ENCODE peak calls at places on chromosomes 2 and 18, in seven cellular contexts. One of them, this sample, is unnamed.

GRCh38 chr2:144402282-144402681 is 117.6 kb downstream of the ZEB2 start:
- DNase-seq in AG10803: peak; percentile 35
- DNase-seq in A549: no peak
- DNase-seq in upper lobe of right lung: peak; percentile 63
- DNase-seq in stomach: no peak
- DNase-seq in dorsolateral prefrontal cortex: no peak
- DNase-seq in cardiac fibroblast: no peak
- DNase-seq in this sample: no peak

GRCh38 chr2:66472225-66472843 is 37.4 kb downstream of the MEIS1 start:
- DNase-seq in A549: no peak
- DNase-seq in cardiac fibroblast: no peak
- DNase-seq in stomach: no peak
- DNase-seq in upper lobe of right lung: no peak
- DNase-seq in dorsolateral prefrontal cortex: no peak
- DNase-seq in AG10803: no peak
- DNase-seq in this sample: no peak

GRCh38 chr18:63412949-63413348 is 9.3 kb downstream of the VPS4B start:
- DNase-seq in dorsolateral prefrontal cortex: no peak
- DNase-seq in cardiac fibroblast: no peak
- DNase-seq in A549: no peak
- DNase-seq in AG10803: no peak
- DNase-seq in upper lobe of right lung: no peak
- DNase-seq in stomach: no peak
- DNase-seq in this sample: peak; percentile 7

GRCh38 chr2:157486596-157487270 is 42.8 kb upstream of the CYTIP start:
- DNase-seq in cardiac fibroblast: peak; percentile 54
- DNase-seq in upper lobe of right lung: no peak
- DNase-seq in AG10803: peak; percentile 14
- DNase-seq in A549: no peak
- DNase-seq in stomach: no peak
- DNase-seq in dorsolateral prefrontal cortex: no peak
- DNase-seq in this sample: peak; percentile 61

GRCh38 chr2:129768485-129769258 is 210.8 kb upstream of the RAB6C start:
- DNase-seq in AG10803: no peak
- DNase-seq in A549: no peak
- DNase-seq in cardiac fibroblast: no peak
- DNase-seq in upper lobe of right lung: no peak
- DNase-seq in stomach: no peak
- DNase-seq in dorsolateral prefrontal cortex: no peak
- DNase-seq in this sample: no peak

GRCh38 chr18:26307161-26307773 is 81.0 kb downstream of the TAF4B start:
- DNase-seq in stomach: no peak
- DNase-seq in upper lobe of right lung: no peak
- DNase-seq in AG10803: peak; percentile 61
- DNase-seq in A549: peak; percentile 68
- DNase-seq in dorsolateral prefrontal cortex: no peak
- DNase-seq in cardiac fibroblast: peak; percentile 81
- DNase-seq in this sample: peak; percentile 39

GRCh38 chr18:48412339-48412929 is 3.3 kb upstream of the ZBTB7C start:
- DNase-seq in upper lobe of right lung: no peak
- DNase-seq in A549: peak; percentile 61
- DNase-seq in cardiac fibroblast: peak; percentile 45
- DNase-seq in AG10803: peak; percentile 21
- DNase-seq in stomach: no peak
- DNase-seq in dorsolateral prefrontal cortex: no peak
- DNase-seq in this sample: peak; percentile 52

GRCh38 chr2:187055463-187055862 is 206.5 kb upstream of the ZSWIM2 start:
- DNase-seq in cardiac fibroblast: peak; percentile 37
- DNase-seq in upper lobe of right lung: no peak
- DNase-seq in dorsolateral prefrontal cortex: no peak
- DNase-seq in A549: no peak
- DNase-seq in AG10803: peak; percentile 8
- DNase-seq in stomach: no peak
- DNase-seq in this sample: peak; percentile 25

GRCh38 chr2:17780546-17780945 is 26.6 kb downstream of the GEN1 start:
- DNase-seq in A549: no peak
- DNase-seq in stomach: no peak
- DNase-seq in cardiac fibroblast: no peak
- DNase-seq in AG10803: peak; percentile 18
- DNase-seq in upper lobe of right lung: no peak
- DNase-seq in dorsolateral prefrontal cortex: no peak
- DNase-seq in this sample: no peak

GRCh38 chr2:217797661-217798069 is 205.1 kb downstream of the TNS1 start:
- DNase-seq in AG10803: no peak
- DNase-seq in upper lobe of right lung: no peak
- DNase-seq in A549: no peak
- DNase-seq in stomach: peak; percentile 75
- DNase-seq in cardiac fibroblast: no peak
- DNase-seq in dorsolateral prefrontal cortex: no peak
- DNase-seq in this sample: no peak

GRCh38 chr18:68826111-68826510 is 28.2 kb downstream of the CCDC102B start:
- DNase-seq in upper lobe of right lung: no peak
- DNase-seq in stomach: no peak
- DNase-seq in cardiac fibroblast: peak; percentile 29
- DNase-seq in dorsolateral prefrontal cortex: no peak
- DNase-seq in AG10803: peak; percentile 84
- DNase-seq in A549: no peak
- DNase-seq in this sample: peak; percentile 50

GRCh38 chr18:13621886-13622619 is 104.3 kb downstream of the FAM210A start:
- DNase-seq in cardiac fibroblast: no peak
- DNase-seq in AG10803: no peak
- DNase-seq in dorsolateral prefrontal cortex: no peak
- DNase-seq in stomach: no peak
- DNase-seq in upper lobe of right lung: no peak
- DNase-seq in A549: no peak
- DNase-seq in this sample: no peak

GRCh38 chr18:63099848-63100625 is 219.5 kb downstream of the BCL2 start:
- DNase-seq in dorsolateral prefrontal cortex: no peak
- DNase-seq in A549: no peak
- DNase-seq in AG10803: no peak
- DNase-seq in cardiac fibroblast: no peak
- DNase-seq in stomach: no peak
- DNase-seq in upper lobe of right lung: no peak
- DNase-seq in this sample: no peak

GRCh38 chr2:26595146-26595545 is 46.0 kb downstream of the CIB4 start:
- DNase-seq in stomach: no peak
- DNase-seq in cardiac fibroblast: no peak
- DNase-seq in upper lobe of right lung: peak; percentile 13
- DNase-seq in AG10803: no peak
- DNase-seq in dorsolateral prefrontal cortex: no peak
- DNase-seq in A549: no peak
- DNase-seq in this sample: no peak

GRCh38 chr2:144453486-144454158 is 66.3 kb downstream of the ZEB2 start:
- DNase-seq in cardiac fibroblast: peak; percentile 75
- DNase-seq in A549: no peak
- DNase-seq in dorsolateral prefrontal cortex: no peak
- DNase-seq in AG10803: peak; percentile 60
- DNase-seq in stomach: no peak
- DNase-seq in upper lobe of right lung: no peak
- DNase-seq in this sample: peak; percentile 45

GRCh38 chr2:39920318-39920775 is 141.3 kb upstream of the THUMPD2 start:
- DNase-seq in stomach: no peak
- DNase-seq in A549: no peak
- DNase-seq in dorsolateral prefrontal cortex: no peak
- DNase-seq in AG10803: no peak
- DNase-seq in upper lobe of right lung: no peak
- DNase-seq in cardiac fibroblast: no peak
- DNase-seq in this sample: no peak

GRCh38 chr2:172701250-172701649 is 34.4 kb upstream of the RAPGEF4 start:
- DNase-seq in dorsolateral prefrontal cortex: no peak
- DNase-seq in cardiac fibroblast: peak; percentile 89
- DNase-seq in upper lobe of right lung: no peak
- DNase-seq in A549: no peak
- DNase-seq in AG10803: peak; percentile 80
- DNase-seq in stomach: no peak
- DNase-seq in this sample: peak; percentile 86

GRCh38 chr18:45107425-45107824 is 426.7 kb downstream of the SETBP1 start:
- DNase-seq in dorsolateral prefrontal cortex: no peak
- DNase-seq in cardiac fibroblast: peak; percentile 81
- DNase-seq in upper lobe of right lung: no peak
- DNase-seq in stomach: no peak
- DNase-seq in AG10803: peak; percentile 93
- DNase-seq in A549: no peak
- DNase-seq in this sample: peak; percentile 10

GRCh38 chr2:120013569-120014223 is 819 bp downstream of the EPB41L5 start:
- DNase-seq in stomach: no peak
- DNase-seq in cardiac fibroblast: peak; percentile 15
- DNase-seq in AG10803: no peak
- DNase-seq in A549: no peak
- DNase-seq in upper lobe of right lung: peak; percentile 74
- DNase-seq in dorsolateral prefrontal cortex: no peak
- DNase-seq in this sample: peak; percentile 7

GRCh38 chr2:108575132-108575966 is 41.1 kb downstream of the LIMS1 start:
- DNase-seq in upper lobe of right lung: no peak
- DNase-seq in dorsolateral prefrontal cortex: no peak
- DNase-seq in A549: peak; percentile 25
- DNase-seq in AG10803: peak; percentile 89
- DNase-seq in cardiac fibroblast: peak; percentile 89
- DNase-seq in stomach: no peak
- DNase-seq in this sample: peak; percentile 74

GRCh38 chr2:230849633-230850357 is 14.9 kb upstream of the ITM2C start:
- DNase-seq in AG10803: no peak
- DNase-seq in stomach: peak; percentile 72
- DNase-seq in A549: peak; percentile 52
- DNase-seq in upper lobe of right lung: peak; percentile 78
- DNase-seq in dorsolateral prefrontal cortex: no peak
- DNase-seq in cardiac fibroblast: peak; percentile 47
- DNase-seq in this sample: peak; percentile 42

GRCh38 chr2:36696533-36696932 is at the start of gene VIT:
- DNase-seq in dorsolateral prefrontal cortex: no peak
- DNase-seq in AG10803: peak; percentile 69
- DNase-seq in A549: no peak
- DNase-seq in cardiac fibroblast: peak; percentile 41
- DNase-seq in upper lobe of right lung: no peak
- DNase-seq in stomach: no peak
- DNase-seq in this sample: peak; percentile 39

GRCh38 chr2:36697424-36698066 is 1.0 kb downstream of the VIT start:
- DNase-seq in stomach: no peak
- DNase-seq in dorsolateral prefrontal cortex: no peak
- DNase-seq in A549: no peak
- DNase-seq in AG10803: peak; percentile 49
- DNase-seq in upper lobe of right lung: no peak
- DNase-seq in cardiac fibroblast: no peak
- DNase-seq in this sample: no peak

GRCh38 chr2:36693825-36694224 is 2.7 kb upstream of the VIT start:
- DNase-seq in dorsolateral prefrontal cortex: no peak
- DNase-seq in cardiac fibroblast: no peak
- DNase-seq in AG10803: no peak
- DNase-seq in upper lobe of right lung: no peak
- DNase-seq in stomach: no peak
- DNase-seq in A549: no peak
- DNase-seq in this sample: no peak

GRCh38 chr2:36698978-36699377 is 2.5 kb downstream of the VIT start:
- DNase-seq in cardiac fibroblast: peak; percentile 52
- DNase-seq in stomach: no peak
- DNase-seq in dorsolateral prefrontal cortex: no peak
- DNase-seq in A549: no peak
- DNase-seq in upper lobe of right lung: no peak
- DNase-seq in AG10803: peak; percentile 74
- DNase-seq in this sample: no peak

DNA sequence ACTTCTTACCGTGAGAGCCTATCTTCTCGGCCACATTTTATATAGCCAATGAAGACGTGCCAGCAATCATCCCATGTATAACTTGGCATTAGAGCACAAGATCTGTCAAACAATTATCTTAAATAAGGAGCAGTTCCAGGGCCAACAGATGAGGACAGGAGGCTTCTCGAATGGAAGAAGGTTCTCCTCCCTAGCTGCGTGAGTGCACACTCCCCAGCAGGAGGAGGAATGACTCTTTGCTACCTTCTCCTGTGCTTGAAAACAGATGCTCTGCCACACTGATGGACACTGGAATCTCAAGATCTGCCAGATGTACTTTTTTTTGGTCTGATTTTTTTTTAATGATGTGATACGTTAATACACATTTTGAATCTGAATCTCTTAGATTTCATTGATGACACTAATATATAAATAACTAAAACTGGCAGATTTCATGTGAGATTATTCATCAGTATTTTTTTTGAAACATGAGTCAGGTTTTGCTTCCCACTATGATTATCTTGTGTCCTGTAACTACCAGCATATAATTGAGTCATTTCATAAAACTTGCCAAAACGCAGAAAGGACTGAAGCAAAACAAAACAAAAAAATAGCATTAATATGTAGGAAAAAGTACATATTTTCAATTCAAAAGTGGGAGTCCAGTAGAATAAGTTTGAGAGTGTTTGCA is 626 bp upstream of the VIT start:
- DNase-seq in AG10803: peak; percentile 78
- DNase-seq in dorsolateral prefrontal cortex: no peak
- DNase-seq in A549: peak; percentile 45
- DNase-seq in stomach: no peak
- DNase-seq in cardiac fibroblast: peak; percentile 80
- DNase-seq in upper lobe of right lung: no peak
- DNase-seq in this sample: peak; percentile 59
- TF ChIP-seq CTCF in AG10803: peak; percentile 80
- TF ChIP-seq CTCF in dorsolateral prefrontal cortex: no peak
- TF ChIP-seq CTCF in A549: no peak
- TF ChIP-seq CTCF in stomach: no peak
- TF ChIP-seq CTCF in cardiac fibroblast: peak; percentile 51
- TF ChIP-seq CTCF in upper lobe of right lung: no peak
- TF ChIP-seq CTCF in this sample: peak; percentile 68

DNA sequence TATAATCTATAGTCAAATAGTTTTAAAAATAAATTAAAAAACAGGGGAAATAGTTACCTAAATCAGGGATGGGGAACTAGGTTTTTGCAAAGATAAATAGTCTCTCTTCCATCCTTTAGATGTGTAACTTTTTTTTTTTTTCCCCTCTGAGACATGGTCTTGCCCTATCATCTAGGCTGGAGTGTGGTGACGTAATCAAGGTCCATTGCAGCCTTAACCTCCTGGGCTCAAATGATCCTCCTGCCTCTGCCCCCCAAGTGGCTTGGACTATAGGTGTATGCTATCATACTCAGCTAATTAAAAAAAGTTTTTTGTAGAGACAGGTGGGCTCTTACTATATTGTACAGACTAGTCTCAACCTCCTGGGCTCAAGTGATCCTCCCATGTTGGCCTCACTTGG is 316.5 kb downstream of the CCDC85A start:
- DNase-seq in cardiac fibroblast: no peak
- DNase-seq in dorsolateral prefrontal cortex: no peak
- DNase-seq in AG10803: no peak
- DNase-seq in stomach: no peak
- DNase-seq in upper lobe of right lung: no peak
- DNase-seq in A549: no peak
- DNase-seq in this sample: no peak
- H3K4me3 ChIP-seq in cardiac fibroblast: no peak overlapping the region
- H3K4me3 ChIP-seq in dorsolateral prefrontal cortex: no peak overlapping the region
- H3K4me3 ChIP-seq in AG10803: no peak overlapping the region
- H3K4me3 ChIP-seq in stomach: no peak overlapping the region
- H3K4me3 ChIP-seq in upper lobe of right lung: no peak overlapping the region
- H3K4me3 ChIP-seq in A549: no peak overlapping the region
- H3K4me3 ChIP-seq in this sample: no peak overlapping the region

GRCh38 chr2:103159018-103159417 is 397.2 kb downstream of the TMEM182 start:
- DNase-seq in A549: no peak
- DNase-seq in dorsolateral prefrontal cortex: no peak
- DNase-seq in stomach: no peak
- DNase-seq in upper lobe of right lung: no peak
- DNase-seq in cardiac fibroblast: no peak
- DNase-seq in AG10803: no peak
- DNase-seq in this sample: no peak
- TF ChIP-seq CTCF in A549: no peak
- TF ChIP-seq CTCF in dorsolateral prefrontal cortex: no peak
- TF ChIP-seq CTCF in stomach: no peak
- TF ChIP-seq CTCF in upper lobe of right lung: no peak
- TF ChIP-seq CTCF in cardiac fibroblast: no peak
- TF ChIP-seq CTCF in AG10803: no peak
- TF ChIP-seq CTCF in this sample: no peak

GRCh38 chr18:9916067-9916684 is 2.4 kb downstream of the VAPA start:
- DNase-seq in dorsolateral prefrontal cortex: no peak
- DNase-seq in upper lobe of right lung: no peak
- DNase-seq in AG10803: peak; percentile 36
- DNase-seq in A549: no peak
- DNase-seq in stomach: no peak
- DNase-seq in cardiac fibroblast: peak; percentile 56
- DNase-seq in this sample: no peak
- H3K4me3 ChIP-seq in dorsolateral prefrontal cortex: peak overlapping the region; percentile 91
- H3K4me3 ChIP-seq in upper lobe of right lung: peak overlapping the region; percentile 90
- H3K4me3 ChIP-seq in AG10803: peak overlapping the region; percentile 77
- H3K4me3 ChIP-seq in A549: peak overlapping the region; percentile 93
- H3K4me3 ChIP-seq in stomach: peak overlapping the region; percentile 94
- H3K4me3 ChIP-seq in cardiac fibroblast: peak overlapping the region; percentile 82
- H3K4me3 ChIP-seq in this sample: peak overlapping the region; percentile 81